ENCODE peak calls at places on chromosome 3, in ten cellular contexts. C is pancreas, N is tibial artery, E is uterus, U is fibroblast of lung, V is GM06990, K is adrenal gland, H is mucosa of descending colon, S is GM23338, Z is Peyer's patch. B is an unnamed sample. For H3K36me3, the result is how much of the 10 kb centered on the place peaks cover.

GRCh38 chr3:171123913-171124312 is 97.4 kb upstream of the SLC2A2 start:
- DNase-seq in C (no peak), N (no peak), E (no peak), U (peak), V (no peak), K (no peak), H (no peak), S (no peak), Z (no peak), B (no peak)

GRCh38 chr3:113079532-113079931 is 88.7 kb downstream of the GTPBP8 start:
- DNase-seq in C (no peak), N (no peak), E (no peak), U (no peak), V (peak), K (no peak), H (no peak), S (no peak), Z (no peak), B (no peak)

GRCh38 chr3:50237754-50238548 is 1.9 kb downstream of the GNAI2 start:
- DNase-seq in C (peak), N (peak), E (peak), U (peak), V (peak), K (peak), H (peak), S (peak), Z (peak), B (peak)

GRCh38 chr3:53489401-53490130 is 4.8 kb upstream of the CACNA1D start:
- DNase-seq in C (no peak), N (no peak), E (no peak), U (no peak), V (no peak), K (no peak), H (no peak), S (no peak), Z (no peak), B (no peak)

GRCh38 chr3:18237251-18238005 is 187.7 kb downstream of the SATB1 start:
- DNase-seq in C (no peak), N (no peak), E (no peak), U (peak), V (peak), K (no peak), H (no peak), S (no peak), Z (no peak), B (no peak)

GRCh38 chr3:181941250-181941649 is 229.5 kb downstream of the SOX2 start:
- DNase-seq in C (no peak), N (no peak), E (no peak), U (no peak), V (peak), K (no peak), H (no peak), S (no peak), Z (no peak), B (no peak)

GRCh38 chr3:127738192-127738840 is 65.6 kb downstream of the ABTB1 start:
- DNase-seq in C (no peak), N (no peak), E (peak), U (no peak), V (no peak), K (no peak), H (peak), S (no peak), Z (no peak), B (no peak)

GRCh38 chr3:186386883-186387560 is 25.0 kb upstream of the DGKG start:
- DNase-seq in C (no peak), N (no peak), E (no peak), U (no peak), V (no peak), K (no peak), H (no peak), S (no peak), Z (no peak), B (no peak)

GRCh38 chr3:118501152-118501551 is 533.5 kb downstream of the IGSF11 start:
- DNase-seq in C (peak), N (no peak), E (no peak), U (peak), V (no peak), K (peak), H (peak), S (peak), Z (no peak), B (no peak)

GRCh38 chr3:189237516-189237915 is 65.7 kb downstream of the TPRG1 start:
- DNase-seq in C (no peak), N (no peak), E (no peak), U (no peak), V (no peak), K (no peak), H (no peak), S (no peak), Z (no peak), B (no peak)

GRCh38 chr3:38648659-38649499 is 608 bp downstream of the SCN5A start:
- DNase-seq in C (no peak), N (peak), E (no peak), U (no peak), V (no peak), K (no peak), H (no peak), S (peak), Z (no peak), B (no peak)

GRCh38 chr3:177131927-177132636 is 65.2 kb downstream of the TBL1XR1 start:
- DNase-seq in C (no peak), N (no peak), E (no peak), U (peak), V (no peak), K (no peak), H (no peak), S (no peak), Z (no peak), B (no peak)

GRCh38 chr3:111739241-111739952 is 119.7 kb upstream of the PHLDB2 start:
- DNase-seq in C (peak), N (peak), E (peak), U (peak), V (no peak), K (peak), H (no peak), S (no peak), Z (no peak), B (peak)

GRCh38 chr3:110420158-110420641 is 651.4 kb upstream of the NECTIN3 start:
- DNase-seq in C (no peak), N (no peak), E (no peak), U (peak), V (no peak), K (no peak), H (no peak), S (no peak), Z (no peak), B (peak)

GRCh38 chr3:153688541-153689120 is 432.6 kb upstream of the ARHGEF26 start:
- DNase-seq in C (no peak), N (no peak), E (no peak), U (no peak), V (no peak), K (no peak), H (no peak), S (no peak), Z (no peak), B (no peak)

GRCh38 chr3:183697610-183698317 is at the start of gene YEATS2:
- DNase-seq in C (peak), N (peak), E (peak), U (peak), V (peak), K (peak), H (peak), S (peak), Z (peak), B (no peak)

GRCh38 chr3:120072867-120073525 is 21.3 kb downstream of the GSK3B start:
- DNase-seq in C (no peak), N (no peak), E (no peak), U (no peak), V (no peak), K (no peak), H (no peak), S (peak), Z (no peak), B (no peak)

GRCh38 chr3:45273681-45274515 is 47.8 kb upstream of the TMEM158 start:
- DNase-seq in C (no peak), N (no peak), E (no peak), U (no peak), V (no peak), K (no peak), H (no peak), S (no peak), Z (no peak), B (peak)

GRCh38 chr3:126816956-126817777 is 113.1 kb downstream of the CHCHD6 start:
- DNase-seq in C (no peak), N (no peak), E (no peak), U (no peak), V (no peak), K (no peak), H (no peak), S (peak), Z (no peak), B (no peak)

GRCh38 chr3:97937205-97937604 is 35.0 kb downstream of the RIOX2 start:
- DNase-seq in C (no peak), N (no peak), E (no peak), U (no peak), V (no peak), K (no peak), H (no peak), S (no peak), Z (no peak), B (no peak)

GRCh38 chr3:107753494-107753893 is 230.7 kb downstream of the BBX start:
- DNase-seq in C (no peak), N (no peak), E (no peak), U (peak), V (no peak), K (peak), H (peak), S (peak), Z (no peak), B (no peak)

GRCh38 chr3:24514139-24514538 is 19.5 kb upstream of the THRB start:
- DNase-seq in C (no peak), N (no peak), E (no peak), U (no peak), V (no peak), K (no peak), H (no peak), S (no peak), Z (no peak), B (no peak)

GRCh38 chr3:133573629-133574194 is at the start of gene CDV3:
- DNase-seq in C (no peak), N (no peak), E (peak), U (no peak), V (no peak), K (peak), H (no peak), S (peak), Z (no peak), B (no peak)

GRCh38 chr3:129226374-129226773 is 23.0 kb upstream of the COPG1 start:
- DNase-seq in C (no peak), N (peak), E (peak), U (peak), V (no peak), K (peak), H (peak), S (no peak), Z (peak), B (peak)

GRCh38 chr3:72900048-72900447 is 12.2 kb downstream of the GXYLT2 start:
- DNase-seq in C (no peak), N (no peak), E (no peak), U (no peak), V (no peak), K (no peak), H (no peak), S (no peak), Z (no peak), B (no peak)

GRCh38 chr3:153577059-153577736 is 415.2 kb downstream of the RAP2B start:
- DNase-seq in C (no peak), N (no peak), E (no peak), U (no peak), V (no peak), K (no peak), H (no peak), S (no peak), Z (no peak), B (no peak)

GRCh38 chr3:100399341-100400071 is 1.4 kb downstream of the TOMM70 start:
- DNase-seq in C (no peak), N (no peak), E (no peak), U (no peak), V (no peak), K (no peak), H (peak), S (no peak), Z (no peak), B (no peak)

GRCh38 chr3:53104762-53105161 is 25.5 kb downstream of the RFT1 start:
- DNase-seq in C (peak), N (no peak), E (no peak), U (no peak), V (no peak), K (no peak), H (no peak), S (no peak), Z (no peak), B (no peak)

GRCh38 chr3:21447471-21448205 is 303.4 kb downstream of the ZNF385D start:
- DNase-seq in C (no peak), N (no peak), E (no peak), U (peak), V (no peak), K (no peak), H (no peak), S (no peak), Z (no peak), B (peak)
- H3K4me3 ChIP-seq in C (no peak), N (no peak), E (no peak), U (no peak), V (no peak), K (no peak), H (no peak), S (no peak), Z (no peak), B (no peak)

DNA sequence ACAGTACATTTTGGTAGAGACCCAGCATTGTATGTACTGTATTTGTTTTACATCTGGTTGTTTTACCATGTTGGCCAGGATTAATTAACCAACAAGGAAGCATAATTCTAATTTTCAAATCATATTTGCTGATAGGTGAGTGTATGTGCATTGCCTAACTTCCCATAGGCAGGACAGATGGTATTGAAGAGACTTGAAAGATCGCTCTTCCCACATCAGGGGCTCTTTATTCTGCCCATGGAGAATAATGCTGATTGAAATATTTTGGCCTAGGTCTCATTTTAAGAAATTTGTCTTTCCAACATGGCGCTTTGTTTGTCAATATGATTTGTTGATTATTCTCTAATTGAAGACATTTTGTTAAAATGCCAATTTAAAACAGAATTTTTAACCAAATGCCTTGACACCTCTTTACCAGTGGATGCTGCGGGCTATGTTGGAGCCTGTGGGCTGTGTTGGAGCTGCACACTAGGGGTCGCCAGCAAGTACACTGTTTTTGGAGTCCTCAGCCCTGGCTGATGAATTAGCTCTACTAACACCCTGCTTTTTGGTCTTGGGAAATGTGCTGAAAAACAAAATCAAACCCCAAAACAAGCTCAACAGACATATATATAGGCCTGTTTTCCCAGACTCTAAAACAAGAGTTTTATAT is 5.3 kb downstream of the P2RY12 start:
- DNase-seq in C (no peak), N (no peak), E (no peak), U (peak), V (no peak), K (no peak), H (peak), S (peak), Z (peak), B (no peak)
- TF ChIP-seq CTCF in C (no peak), N (peak), E (no peak), U (peak), V (peak), K (peak), H (no peak), S (peak), Z (peak), B (peak)

GRCh38 chr3:47410801-47411646 is 30.2 kb downstream of the PTPN23 start:
- DNase-seq in C (no peak), N (no peak), E (no peak), U (no peak), V (no peak), K (peak), H (no peak), S (no peak), Z (no peak), B (no peak)

GRCh38 chr3:47411696-47412452 is 31.1 kb downstream of the PTPN23 start:
- DNase-seq in C (no peak), N (no peak), E (no peak), U (no peak), V (no peak), K (no peak), H (no peak), S (no peak), Z (no peak), B (no peak)

GRCh38 chr3:47409688-47410416 is 29.0 kb downstream of the PTPN23 start:
- DNase-seq in C (no peak), N (no peak), E (no peak), U (no peak), V (no peak), K (no peak), H (no peak), S (no peak), Z (no peak), B (no peak)

GRCh38 chr3:47409284-47409683 is 28.5 kb downstream of the PTPN23 start:
- DNase-seq in C (no peak), N (no peak), E (no peak), U (no peak), V (no peak), K (no peak), H (no peak), S (no peak), Z (no peak), B (no peak)

DNA sequence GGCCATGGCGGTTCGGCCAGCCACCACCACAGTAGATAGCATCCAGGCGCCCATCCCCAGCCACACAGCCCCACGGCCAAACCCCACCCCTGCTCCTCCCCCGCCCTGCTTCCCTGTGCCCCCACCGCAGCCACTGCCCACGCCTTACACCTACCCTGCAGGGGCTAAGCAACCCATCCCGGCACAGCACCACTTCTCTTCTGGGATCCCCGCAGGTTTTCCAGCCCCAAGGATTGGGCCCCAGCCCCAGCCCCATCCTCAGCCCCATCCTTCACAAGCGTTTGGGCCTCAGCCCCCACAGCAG is 29.5 kb downstream of the PTPN23 start:
- DNase-seq in C (no peak), N (no peak), E (no peak), U (no peak), V (no peak), K (no peak), H (no peak), S (no peak), Z (no peak), B (no peak)
- H3K36me3 ChIP-seq in C (half or more), N (half or more), E (under half), U (half or more), V (half or more), K (half or more), H (under half), S (under half), Z (under half), B (half or more)

GRCh38 chr3:114213262-114213668 is 24.1 kb downstream of the ZNF80 start:
- DNase-seq in C (no peak), N (no peak), E (no peak), U (peak), V (no peak), K (no peak), H (no peak), S (no peak), Z (no peak), B (no peak)

GRCh38 chr3:114212646-114213045 is 24.7 kb downstream of the ZNF80 start:
- DNase-seq in C (no peak), N (no peak), E (no peak), U (no peak), V (no peak), K (no peak), H (no peak), S (no peak), Z (no peak), B (no peak)

GRCh38 chr3:114214542-114215341 is 22.6 kb downstream of the ZNF80 start:
- DNase-seq in C (no peak), N (no peak), E (no peak), U (no peak), V (peak), K (no peak), H (no peak), S (peak), Z (peak), B (no peak)

GRCh38 chr3:114216186-114216970 is 21.0 kb downstream of the ZNF80 start:
- DNase-seq in C (no peak), N (no peak), E (no peak), U (peak), V (no peak), K (no peak), H (no peak), S (no peak), Z (no peak), B (no peak)

GRCh38 chr3:114213669-114214541 is 23.5 kb downstream of the ZNF80 start:
- DNase-seq in C (no peak), N (no peak), E (no peak), U (peak), V (peak), K (peak), H (no peak), S (peak), Z (peak), B (peak)
- H3K4me3 ChIP-seq in C (no peak), N (peak), E (no peak), U (peak), V (peak), K (no peak), H (no peak), S (peak), Z (peak), B (peak)

GRCh38 chr3:125319765-125320164 is 55.4 kb downstream of the ZNF148 start:
- DNase-seq in C (no peak), N (no peak), E (no peak), U (no peak), V (no peak), K (no peak), H (no peak), S (peak), Z (no peak), B (no peak)
- TF ChIP-seq CTCF in C (no peak), N (no peak), E (no peak), U (no peak), V (no peak), K (no peak), H (no peak), S (no peak), Z (no peak), B (no peak)

DNA sequence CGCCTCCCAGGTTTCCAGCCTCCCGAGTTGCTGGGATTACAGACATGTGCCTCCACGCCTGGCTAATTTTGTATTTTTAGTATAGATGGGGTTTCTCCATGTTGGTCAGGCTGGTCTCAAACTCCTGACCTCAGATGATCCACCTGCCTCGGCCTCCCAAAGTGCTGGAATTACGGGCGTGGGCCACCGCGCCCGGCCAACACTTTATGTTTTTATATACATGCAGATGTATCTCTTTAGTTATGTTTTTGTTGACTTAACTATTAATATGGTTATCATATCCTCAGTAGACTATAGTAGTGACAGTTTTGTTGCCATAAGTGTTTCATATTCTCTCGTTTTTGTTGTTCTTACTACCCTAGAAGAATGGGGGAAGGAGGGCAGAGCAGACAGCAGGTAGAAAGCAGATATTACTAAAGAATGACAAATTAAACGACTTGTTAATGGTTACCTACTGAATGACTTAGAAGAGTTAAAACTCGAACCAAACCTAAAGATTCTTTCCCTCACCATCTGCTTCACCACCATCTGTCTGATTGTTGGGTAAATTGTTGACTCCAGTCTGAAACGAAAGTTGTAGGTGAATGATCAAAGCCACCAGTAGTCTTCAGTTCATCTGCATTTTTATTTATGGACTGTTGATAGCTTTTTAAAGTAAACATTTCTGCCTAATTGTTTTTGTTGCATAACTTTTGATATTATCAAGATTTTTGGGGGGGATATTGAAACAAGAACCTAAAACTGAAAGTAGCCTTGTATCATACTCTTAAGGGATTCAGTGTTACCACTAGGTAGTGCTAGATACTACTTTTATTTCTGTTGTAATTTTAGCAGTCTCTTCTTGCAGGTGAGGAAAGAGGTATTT is 89.3 kb downstream of the RASA2 start:
- DNase-seq in C (no peak), N (no peak), E (no peak), U (peak), V (peak), K (no peak), H (peak), S (peak), Z (no peak), B (no peak)
- H3K36me3 ChIP-seq in C (under half), N (under half), E (under half), U (under half), V (under half), K (under half), H (under half), S (under half), Z (under half), B (under half)

GRCh38 chr3:16510620-16511319 is 2.7 kb downstream of the RFTN1 start:
- DNase-seq in C (no peak), N (no peak), E (no peak), U (no peak), V (no peak), K (no peak), H (no peak), S (no peak), Z (no peak), B (no peak)
- H3K4me3 ChIP-seq in C (no peak), N (no peak), E (no peak), U (no peak), V (peak), K (no peak), H (no peak), S (no peak), Z (no peak), B (no peak)